ENCODE peak calls at places on chromosomes 4 and X, in nine cellular contexts. N, K, S, F, P, U, M, W and O are unnamed samples.

GRCh38 chr4:120843840-120844527 is 78.5 kb downstream of the PRDM5 start:
- DNase-seq in K (no peak), M (no peak), W (peak; percentile 21), U (no peak), N (peak; percentile 32), P (no peak), F (no peak), S (no peak), O (no peak)

GRCh38 chr4:102730968-102731533 is 29.7 kb downstream of the MANBA start:
- DNase-seq in N (no peak), W (no peak), P (no peak), S (no peak), F (no peak), K (no peak), M (no peak), U (no peak), O (no peak)

GRCh38 chrX:139801397-139801813 is 93.4 kb upstream of the MCF2 start:
- DNase-seq in W (no peak), P (no peak), M (no peak), S (no peak), U (no peak), K (no peak), N (no peak), F (no peak), O (no peak)

GRCh38 chrX:150502091-150502490 is 66.3 kb upstream of the MTM1 start:
- DNase-seq in M (no peak), U (no peak), S (no peak), K (no peak), F (no peak), N (no peak), P (no peak), W (no peak), O (no peak)

GRCh38 chr4:118834960-118835895 is 698 bp downstream of the SEC24D start:
- DNase-seq in N (peak; percentile 65), S (peak; percentile 56), P (peak; percentile 87), F (peak; percentile 95), W (peak; percentile 33), K (peak; percentile 86), M (peak; percentile 90), U (peak; percentile 82), O (peak; percentile 71)

GRCh38 chr4:80026080-80026479 is 46.9 kb downstream of the ANTXR2 start:
- DNase-seq in N (no peak), K (no peak), S (no peak), F (peak; percentile 16), P (no peak), M (peak; percentile 27), W (no peak), U (no peak), O (no peak)

GRCh38 chr4:139509727-139510410 is 46.1 kb downstream of the SETD7 start:
- DNase-seq in K (no peak), S (no peak), U (no peak), W (no peak), P (no peak), M (peak; percentile 45), F (no peak), N (peak; percentile 28), O (no peak)

GRCh38 chrX:153700376-153700945 is 12.7 kb downstream of the SLC6A8 start:
- DNase-seq in P (no peak), F (no peak), U (no peak), N (no peak), S (no peak), W (no peak), K (no peak), M (no peak), O (no peak)

GRCh38 chrX:129145382-129145781 is 377.9 kb downstream of the SMARCA1 start:
- DNase-seq in P (no peak), N (no peak), S (no peak), W (no peak), F (no peak), U (no peak), K (no peak), M (no peak), O (no peak)

GRCh38 chrX:13059269-13059668 is 14.8 kb upstream of the FAM9C start:
- DNase-seq in N (no peak), M (no peak), K (no peak), P (no peak), F (no peak), S (no peak), W (no peak), U (no peak), O (no peak)

GRCh38 chr4:183659029-183659870 is at the start of the genes RWDD4 and TRAPPC11:
- DNase-seq in K (peak; percentile 99), S (peak; percentile 88), W (peak; percentile 98), U (peak; percentile 99), F (peak; percentile 100), M (peak; percentile 99), N (peak; percentile 96), P (peak; percentile 99), O (peak; percentile 98)

GRCh38 chr4:126265880-126266279 is 951.1 kb downstream of the FAT4 start:
- DNase-seq in N (no peak), F (peak; percentile 24), W (no peak), S (no peak), K (no peak), P (no peak), U (no peak), M (no peak), O (no peak)

GRCh38 chr4:2870098-2870497 is 26.5 kb downstream of the ADD1 start:
- DNase-seq in P (no peak), F (no peak), U (no peak), S (no peak), M (no peak), K (no peak), W (no peak), N (no peak), O (no peak)

GRCh38 chr4:2869659-2870058 is 26.0 kb downstream of the ADD1 start:
- DNase-seq in S (no peak), P (no peak), M (no peak), U (no peak), N (no peak), F (no peak), K (no peak), W (no peak), O (no peak)

GRCh38 chr4:2866891-2867290 is 23.2 kb downstream of the ADD1 start:
- DNase-seq in K (no peak), F (peak; percentile 60), S (no peak), N (no peak), W (no peak), M (no peak), P (no peak), U (no peak), O (no peak)

GRCh38 chr4:2867758-2868491 is 24.3 kb downstream of the ADD1 start:
- DNase-seq in U (no peak), S (no peak), P (no peak), M (peak; percentile 61), F (peak; percentile 34), W (no peak), N (no peak), K (peak; percentile 77), O (peak; percentile 29)

GRCh38 chr4:2868840-2869487 is 25.3 kb downstream of the ADD1 start:
- DNase-seq in K (no peak), F (no peak), M (no peak), S (no peak), W (no peak), N (no peak), U (no peak), P (no peak), O (no peak)
- H3K4me3 ChIP-seq in K (no peak overlapping the region), F (peak overlapping the region; percentile 45), M (no peak overlapping the region), S (no peak overlapping the region), W (peak overlapping the region; percentile 50), N (no peak overlapping the region), U (no peak overlapping the region), P (peak overlapping the region; percentile 29), O (no peak overlapping the region)

GRCh38 chr4:1344696-1345095 is 2.3 kb upstream of the UVSSA start:
- DNase-seq in K (no peak), F (no peak), N (no peak), W (no peak), P (peak; percentile 71), U (no peak), S (no peak), M (no peak), O (no peak)
- H3K27ac ChIP-seq in K (no peak overlapping the region), F (no peak overlapping the region), N (no peak overlapping the region), W (no peak overlapping the region), P (no peak overlapping the region), U (no peak overlapping the region), S (peak overlapping the region; percentile 38), M (no peak overlapping the region), O (no peak overlapping the region)

GRCh38 chr4:170274616-170275015 is 184.9 kb upstream of the AADAT start:
- DNase-seq in W (no peak), F (no peak), U (no peak), K (no peak), S (no peak), P (no peak), M (no peak), N (no peak), O (no peak)

GRCh38 chr4:170271723-170272122 is 182.0 kb upstream of the AADAT start:
- DNase-seq in S (no peak), W (no peak), K (no peak), M (no peak), U (no peak), N (no peak), P (no peak), F (peak; percentile 2), O (no peak)

GRCh38 chr4:170269950-170270349 is 180.2 kb upstream of the AADAT start:
- DNase-seq in U (no peak), M (no peak), P (no peak), S (no peak), F (no peak), W (no peak), N (no peak), K (no peak), O (no peak)

GRCh38 chr4:170270628-170271027 is 180.9 kb upstream of the AADAT start:
- DNase-seq in S (no peak), N (no peak), P (no peak), K (no peak), F (no peak), W (no peak), M (no peak), U (no peak), O (no peak)

DNA sequence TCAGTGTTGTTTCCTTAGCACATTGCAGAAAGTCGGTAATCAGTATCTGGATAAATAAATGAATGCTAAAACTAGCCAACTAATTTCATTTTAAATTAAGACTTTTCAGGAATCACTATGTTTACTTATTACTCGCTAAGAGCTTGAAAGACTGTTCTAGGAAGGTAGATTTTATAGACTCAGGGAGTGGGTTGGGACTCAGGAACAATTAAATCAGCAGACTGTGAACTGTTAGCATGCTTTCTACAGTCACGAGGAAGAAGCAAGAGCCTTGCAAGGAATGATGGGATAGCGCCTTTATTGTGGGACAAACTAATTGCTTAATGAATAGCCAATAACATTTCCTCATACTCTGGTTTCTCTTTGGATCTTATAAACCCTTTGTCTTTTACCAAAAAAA is 183.2 kb upstream of the AADAT start:
- DNase-seq in S (no peak), K (no peak), F (no peak), M (no peak), W (no peak), P (no peak), U (no peak), N (no peak), O (no peak)
- TF ChIP-seq CTCF in S (no peak), K (no peak), F (no peak), M (no peak), W (no peak), P (no peak), U (no peak), N (no peak), O (no peak)

DNA sequence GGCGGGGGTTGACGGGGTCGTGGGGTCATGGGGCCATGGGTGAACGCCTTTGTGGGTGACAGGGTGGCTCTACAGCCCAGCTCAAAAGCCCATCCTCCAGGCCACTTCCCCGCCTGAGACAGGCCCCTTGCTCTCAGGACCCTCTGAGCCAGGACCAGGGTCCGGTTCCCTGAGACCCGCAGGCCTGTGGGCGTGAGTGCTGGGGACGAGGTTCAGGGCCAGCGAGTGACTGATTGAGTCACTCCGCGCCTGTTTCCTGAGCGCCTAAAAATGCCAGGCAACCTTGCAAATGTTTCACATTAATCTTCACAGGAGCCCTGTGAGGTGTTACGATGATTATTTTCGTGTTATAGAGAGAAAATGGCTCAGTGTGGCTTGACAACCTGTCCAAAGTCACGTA is 97.8 kb downstream of the ZNF674 start:
- DNase-seq in S (no peak), K (no peak), F (peak; percentile 11), N (no peak), W (no peak), U (no peak), P (peak; percentile 74), M (peak; percentile 43), O (no peak)
- H3K4me3 ChIP-seq in S (peak overlapping the region; percentile 69), K (peak overlapping the region; percentile 74), F (peak overlapping the region; percentile 87), N (peak overlapping the region; percentile 93), W (peak overlapping the region; percentile 79), U (peak overlapping the region; percentile 49), P (peak overlapping the region; percentile 67), M (peak overlapping the region; percentile 71), O (peak overlapping the region; percentile 45)